ENCODE peak calls at places on chromosomes 6 and 20, in eight cellular contexts. One of them, this sample, is unnamed.

GRCh38 chr6:69827491-69827890 is 30.7 kb upstream of the LMBRD1 start:
- DNase-seq in sigmoid colon: no peak
- DNase-seq in HepG2: no peak
- DNase-seq in stomach: no peak
- DNase-seq in ovary: no peak
- DNase-seq in tibial nerve: no peak
- DNase-seq in suprapubic skin: no peak
- DNase-seq in A549: no peak
- DNase-seq in this sample: no peak

GRCh38 chr6:13688692-13689196 is 22.9 kb downstream of the RANBP9 start:
- DNase-seq in HepG2: no peak
- DNase-seq in suprapubic skin: no peak
- DNase-seq in ovary: no peak
- DNase-seq in A549: no peak
- DNase-seq in stomach: no peak
- DNase-seq in tibial nerve: no peak
- DNase-seq in sigmoid colon: no peak
- DNase-seq in this sample: no peak

GRCh38 chr6:142945071-142945445 is at the start of gene HIVEP2:
- DNase-seq in A549: peak
- DNase-seq in tibial nerve: peak
- DNase-seq in ovary: peak
- DNase-seq in stomach: peak
- DNase-seq in sigmoid colon: peak
- DNase-seq in suprapubic skin: peak
- DNase-seq in HepG2: peak
- DNase-seq in this sample: peak

GRCh38 chr6:157479464-157480303 is 98.7 kb downstream of the ZDHHC14 start:
- DNase-seq in ovary: no peak
- DNase-seq in A549: no peak
- DNase-seq in tibial nerve: no peak
- DNase-seq in HepG2: no peak
- DNase-seq in stomach: no peak
- DNase-seq in suprapubic skin: no peak
- DNase-seq in sigmoid colon: no peak
- DNase-seq in this sample: no peak

GRCh38 chr6:167786859-167787675 is 39.6 kb upstream of the AFDN start:
- DNase-seq in sigmoid colon: peak
- DNase-seq in HepG2: no peak
- DNase-seq in tibial nerve: no peak
- DNase-seq in A549: no peak
- DNase-seq in suprapubic skin: no peak
- DNase-seq in stomach: no peak
- DNase-seq in ovary: no peak
- DNase-seq in this sample: no peak

GRCh38 chr6:154080434-154081189 is 41.6 kb downstream of the OPRM1 start:
- DNase-seq in tibial nerve: no peak
- DNase-seq in A549: no peak
- DNase-seq in HepG2: no peak
- DNase-seq in sigmoid colon: no peak
- DNase-seq in ovary: no peak
- DNase-seq in suprapubic skin: no peak
- DNase-seq in stomach: no peak
- DNase-seq in this sample: no peak

GRCh38 chr6:136318676-136319075 is 29.0 kb upstream of the BCLAF1 start:
- DNase-seq in HepG2: no peak
- DNase-seq in stomach: no peak
- DNase-seq in suprapubic skin: no peak
- DNase-seq in ovary: no peak
- DNase-seq in sigmoid colon: no peak
- DNase-seq in tibial nerve: no peak
- DNase-seq in A549: no peak
- DNase-seq in this sample: no peak

GRCh38 chr6:137873273-137873762 is 6.3 kb downstream of the TNFAIP3 start:
- DNase-seq in sigmoid colon: peak
- DNase-seq in stomach: peak
- DNase-seq in HepG2: peak
- DNase-seq in suprapubic skin: peak
- DNase-seq in tibial nerve: peak
- DNase-seq in ovary: peak
- DNase-seq in A549: peak
- DNase-seq in this sample: peak

GRCh38 chr6:69817358-69817757 is 20.5 kb upstream of the LMBRD1 start:
- DNase-seq in HepG2: no peak
- DNase-seq in ovary: no peak
- DNase-seq in stomach: no peak
- DNase-seq in A549: no peak
- DNase-seq in tibial nerve: no peak
- DNase-seq in sigmoid colon: no peak
- DNase-seq in suprapubic skin: no peak
- DNase-seq in this sample: no peak

GRCh38 chr6:112054520-112055160 is 736 bp downstream of the CCN6 start:
- DNase-seq in sigmoid colon: no peak
- DNase-seq in HepG2: no peak
- DNase-seq in stomach: no peak
- DNase-seq in A549: no peak
- DNase-seq in tibial nerve: no peak
- DNase-seq in suprapubic skin: no peak
- DNase-seq in ovary: no peak
- DNase-seq in this sample: no peak

GRCh38 chr20:46651091-46651962 is at the start of gene SLC13A3:
- DNase-seq in A549: no peak
- DNase-seq in ovary: no peak
- DNase-seq in tibial nerve: no peak
- DNase-seq in sigmoid colon: no peak
- DNase-seq in suprapubic skin: no peak
- DNase-seq in stomach: peak
- DNase-seq in HepG2: peak
- DNase-seq in this sample: no peak

GRCh38 chr6:149454405-149454848 is 30.4 kb downstream of the ZC3H12D start:
- DNase-seq in A549: no peak
- DNase-seq in tibial nerve: peak
- DNase-seq in HepG2: no peak
- DNase-seq in ovary: peak
- DNase-seq in sigmoid colon: peak
- DNase-seq in suprapubic skin: peak
- DNase-seq in stomach: peak
- DNase-seq in this sample: peak

GRCh38 chr6:90079555-90080490 is 185.6 kb downstream of the GJA10 start:
- DNase-seq in tibial nerve: no peak
- DNase-seq in sigmoid colon: no peak
- DNase-seq in HepG2: no peak
- DNase-seq in ovary: no peak
- DNase-seq in suprapubic skin: no peak
- DNase-seq in A549: no peak
- DNase-seq in stomach: no peak
- DNase-seq in this sample: no peak

GRCh38 chr6:155765275-155766194 is 309.9 kb upstream of the NOX3 start:
- DNase-seq in tibial nerve: no peak
- DNase-seq in ovary: no peak
- DNase-seq in HepG2: peak
- DNase-seq in A549: no peak
- DNase-seq in sigmoid colon: no peak
- DNase-seq in stomach: no peak
- DNase-seq in suprapubic skin: no peak
- DNase-seq in this sample: no peak

DNA sequence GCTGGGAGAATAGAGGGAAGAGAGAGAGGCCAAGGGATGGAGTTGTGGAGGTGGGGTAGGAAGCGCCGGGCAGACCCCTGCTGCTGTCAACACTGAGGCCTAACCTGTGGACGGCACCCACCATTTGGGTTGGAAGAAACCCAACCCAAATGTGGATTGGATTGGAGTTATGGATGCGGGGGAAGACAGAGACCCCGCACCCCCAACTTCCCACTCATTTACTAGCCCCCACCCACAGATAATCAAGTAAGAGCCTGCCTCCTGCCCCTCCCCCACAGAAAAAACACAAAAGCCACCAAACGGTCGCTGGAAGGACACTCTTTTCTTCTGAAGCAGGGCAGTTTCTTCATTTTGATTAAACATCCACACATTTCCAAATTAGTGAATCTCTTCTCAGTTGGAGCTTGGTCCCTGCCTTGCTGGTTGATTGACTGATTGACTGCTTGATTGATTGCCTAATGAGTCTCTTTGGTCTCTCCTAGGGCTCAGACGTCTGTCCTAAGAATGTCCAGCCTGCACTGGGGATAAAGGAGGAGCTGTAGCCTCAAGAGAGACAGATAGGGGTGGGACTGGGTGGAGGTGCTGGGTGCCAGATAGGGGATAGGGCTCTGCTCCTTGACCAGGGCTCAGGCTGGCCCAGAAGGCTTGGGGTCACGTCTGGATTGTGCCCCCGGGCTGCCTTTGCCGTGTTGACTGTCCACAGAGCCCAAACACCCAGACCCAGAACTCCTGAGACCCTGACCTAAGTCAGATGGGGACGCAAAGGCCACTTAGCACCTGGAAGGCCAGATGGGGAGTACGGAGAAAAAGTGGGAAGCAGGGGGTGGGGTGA is 74.9 kb upstream of the FOXP4 start:
- DNase-seq in A549: no peak
- DNase-seq in suprapubic skin: no peak
- DNase-seq in HepG2: no peak
- DNase-seq in tibial nerve: no peak
- DNase-seq in stomach: no peak
- DNase-seq in sigmoid colon: no peak
- DNase-seq in ovary: no peak
- DNase-seq in this sample: no peak
- H3K4me3 ChIP-seq in A549: no peak
- H3K4me3 ChIP-seq in suprapubic skin: peak
- H3K4me3 ChIP-seq in HepG2: no peak
- H3K4me3 ChIP-seq in tibial nerve: no peak
- H3K4me3 ChIP-seq in stomach: no peak
- H3K4me3 ChIP-seq in sigmoid colon: no peak
- H3K4me3 ChIP-seq in ovary: no peak
- H3K4me3 ChIP-seq in this sample: no peak

DNA sequence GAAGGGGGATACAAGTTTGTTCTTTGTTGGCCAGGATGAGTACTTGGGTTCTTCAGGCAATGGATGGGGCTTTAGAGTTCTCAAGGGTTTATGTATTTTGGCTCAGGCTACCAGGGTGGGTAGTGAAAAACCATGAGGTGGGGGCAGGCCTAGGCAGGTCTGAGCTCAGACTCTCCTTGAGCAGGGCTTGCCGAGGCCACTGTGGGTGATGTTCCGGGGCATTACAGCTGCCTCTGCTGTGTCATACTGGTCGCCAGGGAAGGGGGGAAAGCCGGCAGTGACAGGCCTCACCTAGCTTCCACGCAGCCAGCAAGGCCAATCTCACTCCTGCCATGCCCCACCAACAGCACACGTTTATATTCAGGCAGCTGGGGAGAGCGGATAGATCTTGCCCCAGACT is 79.6 kb downstream of the BCKDHB start:
- DNase-seq in suprapubic skin: no peak
- DNase-seq in HepG2: no peak
- DNase-seq in sigmoid colon: no peak
- DNase-seq in A549: no peak
- DNase-seq in tibial nerve: no peak
- DNase-seq in stomach: no peak
- DNase-seq in ovary: no peak
- DNase-seq in this sample: no peak
- TF ChIP-seq POLR2A in suprapubic skin: no peak
- TF ChIP-seq POLR2A in HepG2: no peak
- TF ChIP-seq POLR2A in sigmoid colon: no peak
- TF ChIP-seq POLR2A in A549: no peak
- TF ChIP-seq POLR2A in tibial nerve: no peak
- TF ChIP-seq POLR2A in stomach: no peak
- TF ChIP-seq POLR2A in ovary: no peak
- TF ChIP-seq POLR2A in this sample: no peak

DNA sequence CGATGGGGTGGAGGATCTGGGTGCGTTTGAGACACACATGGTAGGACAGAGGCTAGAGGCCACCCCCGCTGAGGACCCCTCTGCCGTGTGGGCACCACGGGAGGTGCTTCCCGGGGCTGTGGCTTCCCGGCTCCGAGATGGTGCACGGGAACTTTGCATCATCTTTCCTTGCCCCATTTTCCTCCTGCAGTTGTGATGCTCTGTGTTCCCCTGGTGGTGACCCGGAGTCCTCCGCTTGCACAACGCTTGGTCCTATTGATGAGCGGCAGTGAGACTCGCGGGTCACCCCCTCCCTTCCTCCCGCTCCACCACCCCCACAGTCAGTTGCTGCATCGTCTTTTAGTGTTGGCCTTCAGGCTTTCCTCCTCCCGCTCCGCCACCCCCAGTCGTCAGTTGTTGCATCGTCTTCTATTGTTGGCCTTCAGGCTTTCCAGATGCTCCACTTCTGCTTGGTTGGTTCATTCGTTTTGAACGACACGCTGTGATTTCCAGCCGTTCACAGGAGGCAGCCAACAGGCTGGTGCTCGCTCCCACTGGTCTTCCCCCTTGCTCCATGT is 37.3 kb downstream of the PYGB start:
- DNase-seq in A549: no peak
- DNase-seq in suprapubic skin: peak
- DNase-seq in stomach: peak
- DNase-seq in HepG2: no peak
- DNase-seq in ovary: peak
- DNase-seq in sigmoid colon: peak
- DNase-seq in tibial nerve: peak
- DNase-seq in this sample: peak
- TF ChIP-seq EP300 in A549: no peak
- TF ChIP-seq EP300 in suprapubic skin: no peak
- TF ChIP-seq EP300 in stomach: no peak
- TF ChIP-seq EP300 in HepG2: no peak
- TF ChIP-seq EP300 in ovary: no peak
- TF ChIP-seq EP300 in sigmoid colon: no peak
- TF ChIP-seq EP300 in tibial nerve: no peak
- TF ChIP-seq EP300 in this sample: no peak

GRCh38 chr6:114941078-114941477 is 598.3 kb upstream of the HS3ST5 start:
- DNase-seq in ovary: no peak
- DNase-seq in HepG2: no peak
- DNase-seq in tibial nerve: no peak
- DNase-seq in sigmoid colon: no peak
- DNase-seq in stomach: no peak
- DNase-seq in A549: no peak
- DNase-seq in suprapubic skin: no peak
- DNase-seq in this sample: no peak
- H3K4me3 ChIP-seq in ovary: no peak
- H3K4me3 ChIP-seq in HepG2: no peak
- H3K4me3 ChIP-seq in tibial nerve: no peak
- H3K4me3 ChIP-seq in sigmoid colon: no peak
- H3K4me3 ChIP-seq in stomach: no peak
- H3K4me3 ChIP-seq in A549: no peak
- H3K4me3 ChIP-seq in suprapubic skin: no peak
- H3K4me3 ChIP-seq in this sample: no peak

DNA sequence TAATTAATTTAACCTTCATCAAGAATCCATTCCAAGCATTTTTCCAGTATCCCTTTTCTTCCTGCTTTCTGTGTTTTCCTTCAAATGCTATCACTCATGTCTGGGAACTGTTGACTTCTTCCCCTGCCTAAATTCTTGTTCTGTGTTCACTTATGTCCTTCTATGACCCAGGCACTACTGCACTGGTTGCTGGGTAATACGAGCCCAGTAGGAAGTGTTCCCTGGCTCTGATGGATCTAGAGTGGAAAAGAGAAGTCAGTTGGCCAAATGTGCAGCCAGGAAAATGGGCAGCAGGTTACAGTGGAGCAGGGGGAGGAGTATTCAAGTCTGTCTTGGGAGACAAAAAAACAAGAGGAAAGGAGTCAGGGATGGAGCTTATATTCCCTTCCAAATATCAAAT is 7.1 kb downstream of the OVOL2 start:
- DNase-seq in ovary: no peak
- DNase-seq in tibial nerve: no peak
- DNase-seq in suprapubic skin: no peak
- DNase-seq in stomach: no peak
- DNase-seq in sigmoid colon: no peak
- DNase-seq in A549: no peak
- DNase-seq in HepG2: no peak
- DNase-seq in this sample: no peak
- TF ChIP-seq POLR2A in ovary: no peak
- TF ChIP-seq POLR2A in tibial nerve: no peak
- TF ChIP-seq POLR2A in suprapubic skin: no peak
- TF ChIP-seq POLR2A in stomach: no peak
- TF ChIP-seq POLR2A in sigmoid colon: no peak
- TF ChIP-seq POLR2A in A549: no peak
- TF ChIP-seq POLR2A in HepG2: no peak
- TF ChIP-seq POLR2A in this sample: no peak